ENCODE peak calls at places on chromosome 3, in ten cellular contexts. L, X, N, J, A, M, C, Z, W and I are unnamed samples.

GRCh38 chr3:96483781-96484180 is 330.6 kb upstream of the EPHA6 start:
- DNase-seq in L (no peak), X (no peak), N (no peak), J (no peak), A (no peak), M (no peak), C (no peak), Z (no peak), W (no peak), I (no peak)

GRCh38 chr3:184347321-184348056 is 10.1 kb downstream of the FAM131A start:
- DNase-seq in L (no peak), X (no peak), N (no peak), J (no peak), A (no peak), M (no peak), C (no peak), Z (no peak), W (no peak), I (no peak)

GRCh38 chr3:45736707-45737106 is 47.5 kb downstream of the SACM1L start:
- DNase-seq in L (no peak), X (no peak), N (no peak), J (no peak), A (no peak), M (no peak), C (no peak), Z (no peak), W (no peak), I (no peak)

GRCh38 chr3:14867936-14868570 is 49.3 kb downstream of the FGD5 start:
- DNase-seq in L (no peak), X (no peak), N (no peak), J (no peak), A (no peak), M (no peak), C (no peak), Z (no peak), W (no peak), I (no peak)

GRCh38 chr3:137041251-137041650 is 83.5 kb downstream of the IL20RB start:
- DNase-seq in L (no peak), X (no peak), N (no peak), J (no peak), A (no peak), M (no peak), C (no peak), Z (no peak), W (no peak), I (no peak)

GRCh38 chr3:150300376-150300775 is 107.7 kb upstream of the TSC22D2 start:
- DNase-seq in L (no peak), X (no peak), N (no peak), J (no peak), A (no peak), M (no peak), C (no peak), Z (no peak), W (peak; percentile 13), I (peak; percentile 13)

GRCh38 chr3:108608750-108609149 is 19.2 kb downstream of the DZIP3 start:
- DNase-seq in L (no peak), X (no peak), N (no peak), J (no peak), A (no peak), M (no peak), C (no peak), Z (no peak), W (no peak), I (no peak)

GRCh38 chr3:67109651-67110204 is 111.6 kb downstream of the KBTBD8 start:
- DNase-seq in L (no peak), X (peak; percentile 55), N (no peak), J (no peak), A (no peak), M (no peak), C (no peak), Z (no peak), W (peak; percentile 75), I (peak; percentile 15)

GRCh38 chr3:61358364-61358763 is 107.1 kb upstream of the FHIT start:
- DNase-seq in L (peak; percentile 76), X (no peak), N (peak; percentile 68), J (peak; percentile 44), A (no peak), M (peak; percentile 49), C (no peak), Z (no peak), W (no peak), I (no peak)

GRCh38 chr3:183812746-183813445 is 12.5 kb downstream of the MAP6D1 start:
- DNase-seq in L (no peak), X (no peak), N (no peak), J (peak; percentile 54), A (no peak), M (no peak), C (no peak), Z (no peak), W (no peak), I (peak; percentile 42)

GRCh38 chr3:115042351-115042750 is 104.7 kb downstream of the ZBTB20 start:
- DNase-seq in L (no peak), X (no peak), N (no peak), J (no peak), A (no peak), M (no peak), C (no peak), Z (no peak), W (no peak), I (no peak)

GRCh38 chr3:169528289-169528688 is 135.2 kb downstream of the MECOM start:
- DNase-seq in L (no peak), X (no peak), N (no peak), J (no peak), A (no peak), M (no peak), C (no peak), Z (no peak), W (no peak), I (no peak)

GRCh38 chr3:123949606-123950005 is 11.4 kb downstream of the CCDC14 start:
- DNase-seq in L (no peak), X (peak; percentile 32), N (no peak), J (no peak), A (no peak), M (no peak), C (no peak), Z (no peak), W (peak; percentile 55), I (no peak)

GRCh38 chr3:177795866-177796265 is 598.6 kb upstream of the TBL1XR1 start:
- DNase-seq in L (no peak), X (no peak), N (no peak), J (no peak), A (no peak), M (no peak), C (no peak), Z (no peak), W (no peak), I (no peak)

GRCh38 chr3:87436781-87437543 is 160.6 kb upstream of the POU1F1 start:
- DNase-seq in L (no peak), X (no peak), N (no peak), J (no peak), A (no peak), M (no peak), C (no peak), Z (no peak), W (no peak), I (no peak)

GRCh38 chr3:38533285-38533994 is 37.3 kb downstream of the EXOG start:
- DNase-seq in L (no peak), X (no peak), N (no peak), J (no peak), A (no peak), M (no peak), C (no peak), Z (no peak), W (no peak), I (no peak)

GRCh38 chr3:73094127-73094526 is 32.7 kb downstream of the EBLN2 start:
- DNase-seq in L (no peak), X (no peak), N (no peak), J (no peak), A (no peak), M (no peak), C (no peak), Z (no peak), W (no peak), I (peak; percentile 5)

GRCh38 chr3:21393684-21394307 is 357.2 kb downstream of the ZNF385D start:
- DNase-seq in L (no peak), X (no peak), N (no peak), J (no peak), A (no peak), M (no peak), C (no peak), Z (no peak), W (no peak), I (no peak)

GRCh38 chr3:197353867-197354180 is 55.4 kb upstream of the DLG1 start:
- DNase-seq in L (no peak), X (no peak), N (no peak), J (no peak), A (no peak), M (no peak), C (no peak), Z (no peak), W (no peak), I (no peak)

DNA sequence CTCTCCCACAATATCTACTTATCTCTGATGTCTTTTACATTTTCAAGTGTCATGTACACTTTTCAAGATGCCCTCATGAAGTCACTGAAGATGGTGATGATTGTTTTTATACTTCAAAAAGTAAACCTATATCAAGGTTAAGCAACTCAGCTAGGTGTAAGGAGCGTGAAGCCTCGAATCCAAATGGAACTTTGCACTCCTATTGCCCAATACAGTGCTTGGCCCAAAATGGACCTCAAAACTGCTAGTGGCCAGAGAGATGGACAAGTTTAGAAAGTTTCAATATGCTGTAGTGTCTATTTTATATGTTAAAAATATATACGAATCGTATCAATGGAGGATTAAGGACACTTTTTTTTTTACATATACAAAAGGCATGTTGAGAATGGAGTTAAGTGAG is 167.7 kb downstream of the CHL1 start:
- DNase-seq in L (no peak), X (no peak), N (no peak), J (no peak), A (no peak), M (no peak), C (no peak), Z (no peak), W (no peak), I (no peak)
- TF ChIP-seq CTCF in L (no peak), X (no peak), N (no peak), J (no peak), A (no peak), M (no peak), C (no peak), Z (no peak), W (no peak), I (no peak)

GRCh38 chr3:194782767-194783404 is 97.2 kb downstream of the FAM43A start:
- DNase-seq in L (no peak), X (no peak), N (no peak), J (no peak), A (no peak), M (no peak), C (no peak), Z (no peak), W (peak; percentile 92), I (no peak)
- H3K27ac ChIP-seq in L (no peak overlapping the region), X (no peak overlapping the region), N (peak overlapping the region; percentile 12), J (peak overlapping the region; percentile 21), A (no peak overlapping the region), M (no peak overlapping the region), C (no peak overlapping the region), Z (no peak overlapping the region), W (peak overlapping the region; percentile 75), I (no peak overlapping the region)

GRCh38 chr3:101941253-101942039 is 92.1 kb downstream of the NFKBIZ start:
- DNase-seq in L (no peak), X (no peak), N (no peak), J (no peak), A (no peak), M (no peak), C (no peak), Z (no peak), W (no peak), I (no peak)
- TF ChIP-seq CTCF in L (no peak), X (no peak), N (no peak), J (no peak), A (no peak), M (no peak), C (no peak), Z (no peak), W (no peak), I (no peak)

GRCh38 chr3:58574682-58575081 is 2.5 kb downstream of the FAM107A start:
- DNase-seq in L (no peak), X (no peak), N (no peak), J (no peak), A (no peak), M (no peak), C (no peak), Z (no peak), W (no peak), I (no peak)
- H3K27ac ChIP-seq in L (no peak overlapping the region), X (no peak overlapping the region), N (no peak overlapping the region), J (no peak overlapping the region), A (no peak overlapping the region), M (no peak overlapping the region), C (no peak overlapping the region), Z (no peak overlapping the region), W (no peak overlapping the region), I (no peak overlapping the region)